ENCODE peak calls at places on chromosome 6, in ten cellular contexts. One of them, this sample, is unnamed.

GRCh38 chr6:24752917-24753486 is 21.7 kb upstream of the GMNN start:
- DNase-seq in vagina: no peak
- DNase-seq in activated naive CD4-positive, alpha-beta T cell treated with Interleukin-2 at 50 U/mL for 16 hours: no peak
- DNase-seq in GM04504: no peak
- DNase-seq in germinal center: no peak
- DNase-seq in cardiac fibroblast: no peak
- DNase-seq in midbrain: no peak
- DNase-seq in glutamatergic neuron: no peak
- DNase-seq in RCC 7860: no peak
- DNase-seq in SK-N-SH: no peak
- DNase-seq in this sample: no peak

GRCh38 chr6:44052419-44053011 is 74.7 kb downstream of the MRPL14 start:
- DNase-seq in vagina: no peak
- DNase-seq in activated naive CD4-positive, alpha-beta T cell treated with Interleukin-2 at 50 U/mL for 16 hours: no peak
- DNase-seq in GM04504: peak
- DNase-seq in germinal center: no peak
- DNase-seq in cardiac fibroblast: peak
- DNase-seq in midbrain: no peak
- DNase-seq in glutamatergic neuron: no peak
- DNase-seq in RCC 7860: peak
- DNase-seq in SK-N-SH: peak
- DNase-seq in this sample: no peak

GRCh38 chr6:165245716-165246115 is 63.7 kb downstream of the C6orf118 start:
- DNase-seq in vagina: no peak
- DNase-seq in activated naive CD4-positive, alpha-beta T cell treated with Interleukin-2 at 50 U/mL for 16 hours: no peak
- DNase-seq in GM04504: no peak
- DNase-seq in germinal center: no peak
- DNase-seq in cardiac fibroblast: peak
- DNase-seq in midbrain: no peak
- DNase-seq in glutamatergic neuron: no peak
- DNase-seq in RCC 7860: no peak
- DNase-seq in SK-N-SH: no peak
- DNase-seq in this sample: no peak

GRCh38 chr6:52335576-52335975 is 26.4 kb upstream of the PAQR8 start:
- DNase-seq in vagina: no peak
- DNase-seq in activated naive CD4-positive, alpha-beta T cell treated with Interleukin-2 at 50 U/mL for 16 hours: no peak
- DNase-seq in GM04504: no peak
- DNase-seq in germinal center: no peak
- DNase-seq in cardiac fibroblast: no peak
- DNase-seq in midbrain: no peak
- DNase-seq in glutamatergic neuron: no peak
- DNase-seq in RCC 7860: no peak
- DNase-seq in SK-N-SH: no peak
- DNase-seq in this sample: no peak

GRCh38 chr6:11343963-11344714 is 111.7 kb upstream of the NEDD9 start:
- DNase-seq in vagina: no peak
- DNase-seq in activated naive CD4-positive, alpha-beta T cell treated with Interleukin-2 at 50 U/mL for 16 hours: no peak
- DNase-seq in GM04504: no peak
- DNase-seq in germinal center: no peak
- DNase-seq in cardiac fibroblast: no peak
- DNase-seq in midbrain: no peak
- DNase-seq in glutamatergic neuron: no peak
- DNase-seq in RCC 7860: peak
- DNase-seq in SK-N-SH: no peak
- DNase-seq in this sample: no peak

GRCh38 chr6:119312875-119313338 is 36.7 kb downstream of the MAN1A1 start:
- DNase-seq in vagina: no peak
- DNase-seq in activated naive CD4-positive, alpha-beta T cell treated with Interleukin-2 at 50 U/mL for 16 hours: peak
- DNase-seq in GM04504: no peak
- DNase-seq in germinal center: no peak
- DNase-seq in cardiac fibroblast: no peak
- DNase-seq in midbrain: no peak
- DNase-seq in glutamatergic neuron: no peak
- DNase-seq in RCC 7860: no peak
- DNase-seq in SK-N-SH: no peak
- DNase-seq in this sample: no peak

GRCh38 chr6:118202517-118202916 is 295.5 kb downstream of the SLC35F1 start:
- DNase-seq in vagina: no peak
- DNase-seq in activated naive CD4-positive, alpha-beta T cell treated with Interleukin-2 at 50 U/mL for 16 hours: no peak
- DNase-seq in GM04504: no peak
- DNase-seq in germinal center: no peak
- DNase-seq in cardiac fibroblast: no peak
- DNase-seq in midbrain: no peak
- DNase-seq in glutamatergic neuron: no peak
- DNase-seq in RCC 7860: no peak
- DNase-seq in SK-N-SH: no peak
- DNase-seq in this sample: no peak

GRCh38 chr6:107491791-107492674 is 2.1 kb downstream of the SOBP start:
- DNase-seq in vagina: no peak
- DNase-seq in activated naive CD4-positive, alpha-beta T cell treated with Interleukin-2 at 50 U/mL for 16 hours: no peak
- DNase-seq in GM04504: no peak
- DNase-seq in germinal center: no peak
- DNase-seq in cardiac fibroblast: peak
- DNase-seq in midbrain: peak
- DNase-seq in glutamatergic neuron: no peak
- DNase-seq in RCC 7860: no peak
- DNase-seq in SK-N-SH: no peak
- DNase-seq in this sample: no peak

GRCh38 chr6:84390334-84390733 is 162.9 kb upstream of the CEP162 start:
- DNase-seq in vagina: no peak
- DNase-seq in activated naive CD4-positive, alpha-beta T cell treated with Interleukin-2 at 50 U/mL for 16 hours: no peak
- DNase-seq in GM04504: no peak
- DNase-seq in germinal center: no peak
- DNase-seq in cardiac fibroblast: no peak
- DNase-seq in midbrain: no peak
- DNase-seq in glutamatergic neuron: no peak
- DNase-seq in RCC 7860: no peak
- DNase-seq in SK-N-SH: no peak
- DNase-seq in this sample: no peak

GRCh38 chr6:43887340-43887858 is 117.4 kb downstream of the VEGFA start:
- DNase-seq in vagina: no peak
- DNase-seq in activated naive CD4-positive, alpha-beta T cell treated with Interleukin-2 at 50 U/mL for 16 hours: no peak
- DNase-seq in GM04504: no peak
- DNase-seq in germinal center: no peak
- DNase-seq in cardiac fibroblast: no peak
- DNase-seq in midbrain: no peak
- DNase-seq in glutamatergic neuron: no peak
- DNase-seq in RCC 7860: peak
- DNase-seq in SK-N-SH: no peak
- DNase-seq in this sample: no peak